ENCODE peak calls at places on chromosomes 7 and 10, in eight cellular contexts. O is RPMI7951; G is skeletal muscle cell; N is activated effector memory CD4-positive, alpha-beta T cell treated with anti-CD3 and anti-CD28 coated beads, Interleukin-2, amount 50 U/mL, for 16 hours; P is EH; J is activated CD4-positive, alpha-beta memory T cell treated with anti-CD3 and anti-CD28 coated beads for 36 hours; K is neural crest cell; E is activated naive CD4-positive, alpha-beta T cell. U is an unnamed sample.

GRCh38 chr7:155465761-155466141 is 7.8 kb downstream of the EN2 start:
- DNase-seq in G (no peak), N (no peak), J (no peak), E (no peak), O (no peak), P (no peak), K (no peak), U (no peak)

GRCh38 chr10:1715821-1716220 is 21.5 kb downstream of the ADARB2 start:
- DNase-seq in G (no peak), E (no peak), K (peak; percentile 37), P (no peak), J (peak; percentile 22), O (peak; percentile 2), N (no peak), U (peak; percentile 27)

GRCh38 chr7:132544999-132545398 is 31.3 kb downstream of the PLXNA4 start:
- DNase-seq in G (no peak), J (no peak), N (no peak), K (no peak), E (no peak), P (no peak), O (no peak), U (no peak)

GRCh38 chr10:63675171-63675570 is 154.0 kb downstream of the REEP3 start:
- DNase-seq in J (no peak), E (no peak), O (no peak), K (no peak), P (peak; percentile 73), N (no peak), G (no peak), U (no peak)

GRCh38 chr7:148611692-148612091 is 21.1 kb downstream of the C7orf33 start:
- DNase-seq in N (no peak), O (no peak), E (no peak), G (no peak), P (no peak), J (no peak), K (no peak), U (no peak)

GRCh38 chr10:15046626-15047025 is 2.9 kb downstream of the OLAH start:
- DNase-seq in E (no peak), N (no peak), K (no peak), P (peak; percentile 91), G (peak; percentile 50), J (no peak), O (no peak), U (no peak)

GRCh38 chr10:79392020-79392398 is 44.7 kb downstream of the PPIF start:
- DNase-seq in J (no peak), K (no peak), N (peak; percentile 27), O (no peak), G (no peak), E (no peak), P (no peak), U (no peak)

GRCh38 chr7:98222533-98223195 is 11.4 kb downstream of the BHLHA15 start:
- DNase-seq in J (no peak), N (no peak), G (no peak), K (no peak), P (no peak), O (no peak), E (no peak), U (no peak)

GRCh38 chr7:1101580-1102431 is 13.9 kb downstream of the GPER1 start:
- DNase-seq in E (no peak), G (no peak), P (no peak), J (no peak), N (no peak), O (no peak), K (no peak), U (no peak)

GRCh38 chr7:131538071-131538790 is 18.2 kb downstream of the PODXL start:
- DNase-seq in K (no peak), G (no peak), N (peak; percentile 50), O (peak; percentile 89), J (no peak), E (no peak), P (peak; percentile 55), U (no peak)

GRCh38 chr7:12708314-12708713 is 20.9 kb downstream of the ARL4A start:
- DNase-seq in G (no peak), J (no peak), O (no peak), K (no peak), P (no peak), N (no peak), E (no peak), U (no peak)

GRCh38 chr7:37315752-37316711 is 132.6 kb downstream of the ELMO1 start:
- DNase-seq in J (no peak), K (no peak), P (no peak), O (no peak), G (no peak), N (no peak), E (no peak), U (no peak)

GRCh38 chr10:45557275-45557905 is 115.2 kb downstream of the ZFAND4 start:
- DNase-seq in P (no peak), K (no peak), E (no peak), O (no peak), J (peak; percentile 30), N (no peak), G (no peak), U (peak; percentile 45)

GRCh38 chr10:73905256-73906018 is 5.5 kb upstream of the PLAU start:
- DNase-seq in K (no peak), N (no peak), G (no peak), O (no peak), J (no peak), P (peak; percentile 24), E (no peak), U (no peak)

GRCh38 chr10:86855503-86855902 is 99.1 kb downstream of the BMPR1A start:
- DNase-seq in G (no peak), O (no peak), J (no peak), P (no peak), E (no peak), N (no peak), K (no peak), U (no peak)

GRCh38 chr10:26468291-26468690 is 30.1 kb downstream of the APBB1IP start:
- DNase-seq in E (no peak), J (no peak), P (peak; percentile 80), O (no peak), G (no peak), K (no peak), N (no peak), U (no peak)

GRCh38 chr10:44030132-44030531 is 354.8 kb downstream of the CXCL12 start:
- DNase-seq in N (no peak), K (no peak), E (no peak), P (no peak), J (peak; percentile 53), O (no peak), G (no peak), U (peak; percentile 8)

GRCh38 chr7:105857009-105857952 is 19.1 kb downstream of the ATXN7L1 start:
- DNase-seq in G (no peak), J (no peak), E (no peak), P (no peak), N (no peak), K (no peak), O (no peak), U (no peak)

GRCh38 chr7:23292623-23293022 is 6.5 kb upstream of the MALSU1 start:
- DNase-seq in K (no peak), O (no peak), N (no peak), G (no peak), E (no peak), P (no peak), J (no peak), U (no peak)

GRCh38 chr10:93999401-93999851 is 5.7 kb downstream of the PLCE1 start:
- DNase-seq in P (peak; percentile 84), J (no peak), N (no peak), E (no peak), O (no peak), G (peak; percentile 76), K (no peak), U (no peak)

GRCh38 chr7:40749877-40750276 is 615.1 kb downstream of the SUGCT start:
- DNase-seq in N (no peak), O (peak; percentile 59), G (no peak), K (no peak), J (no peak), E (no peak), P (peak; percentile 73), U (no peak)

GRCh38 chr7:70761711-70762328 is 370.1 kb upstream of the GALNT17 start:
- DNase-seq in G (no peak), J (no peak), N (no peak), E (no peak), P (no peak), O (no peak), K (no peak), U (no peak)

GRCh38 chr7:84108787-84109186 is 85.8 kb downstream of the SEMA3A start:
- DNase-seq in O (no peak), P (no peak), K (no peak), E (no peak), N (no peak), J (no peak), G (no peak), U (no peak)

GRCh38 chr7:24503511-24503910 is 69.7 kb upstream of the PALS2 start:
- DNase-seq in O (no peak), J (no peak), G (peak; percentile 1), E (no peak), P (no peak), N (no peak), K (no peak), U (no peak)

GRCh38 chr7:158812684-158813083 is 16.6 kb downstream of the ESYT2 start:
- DNase-seq in O (no peak), P (no peak), E (no peak), G (no peak), N (peak; percentile 84), J (peak; percentile 80), K (no peak), U (peak; percentile 90)

GRCh38 chr7:48710995-48711394 is 213.4 kb upstream of the CDC14C start:
- DNase-seq in G (no peak), K (no peak), P (no peak), J (no peak), N (no peak), E (no peak), O (no peak), U (no peak)

GRCh38 chr7:52854681-52855080 is 180.8 kb upstream of the POM121L12 start:
- DNase-seq in J (no peak), K (no peak), N (no peak), E (no peak), O (no peak), P (no peak), G (no peak), U (no peak)

GRCh38 chr10:59993931-59994330 is 87.6 kb upstream of the CCDC6 start:
- DNase-seq in O (no peak), J (no peak), E (no peak), K (no peak), P (no peak), N (no peak), G (no peak), U (no peak)

GRCh38 chr7:134785842-134786241 is 6.4 kb downstream of the CALD1 start:
- DNase-seq in J (no peak), K (no peak), P (peak; percentile 45), G (no peak), E (no peak), N (no peak), O (no peak), U (no peak)

GRCh38 chr7:151168022-151168786 is 710 bp upstream of the GBX1 start:
- DNase-seq in J (peak; percentile 71), K (peak; percentile 53), N (peak; percentile 86), O (no peak), G (no peak), E (no peak), P (no peak), U (no peak)

GRCh38 chr7:64581391-64581790 is 18.5 kb upstream of the ZNF680 start:
- DNase-seq in P (no peak), G (no peak), E (no peak), K (no peak), N (no peak), O (no peak), J (no peak), U (no peak)

U was measured in Jurkat, Clone E6-1.